ENCODE peak calls at places on chromosome 13, in five cellular contexts. One of them, this sample, is unnamed.

GRCh38 chr13:19596086-19596485 is 34.8 kb upstream of the TPTE2 start:
- DNase-seq in adipocyte: no peak
- DNase-seq in A549: no peak
- DNase-seq in BE2C: no peak
- DNase-seq in hepatocyte: no peak
- DNase-seq in this sample: no peak

GRCh38 chr13:40613192-40613818 is 53.1 kb downstream of the FOXO1 start:
- DNase-seq in BE2C: no peak
- DNase-seq in hepatocyte: no peak
- DNase-seq in adipocyte: no peak
- DNase-seq in A549: no peak
- DNase-seq in this sample: no peak

GRCh38 chr13:72716776-72717175 is 10.7 kb downstream of the MZT1 start:
- DNase-seq in A549: no peak
- DNase-seq in BE2C: no peak
- DNase-seq in hepatocyte: no peak
- DNase-seq in adipocyte: no peak
- DNase-seq in this sample: no peak

GRCh38 chr13:29571876-29572570 is 23.5 kb downstream of the SLC7A1 start:
- DNase-seq in BE2C: no peak
- DNase-seq in hepatocyte: no peak
- DNase-seq in A549: no peak
- DNase-seq in adipocyte: no peak
- DNase-seq in this sample: peak; percentile 29

GRCh38 chr13:20160346-20161274 is at the start of gene GJA3:
- DNase-seq in A549: peak; percentile 29
- DNase-seq in BE2C: no peak
- DNase-seq in hepatocyte: peak; percentile 70
- DNase-seq in adipocyte: peak; percentile 65
- DNase-seq in this sample: peak; percentile 85

GRCh38 chr13:41648314-41648935 is 191.1 kb downstream of the RGCC start:
- DNase-seq in adipocyte: peak; percentile 55
- DNase-seq in A549: peak; percentile 82
- DNase-seq in BE2C: no peak
- DNase-seq in hepatocyte: peak; percentile 17
- DNase-seq in this sample: no peak

GRCh38 chr13:54965881-54966280 is 1937.3 kb downstream of the OLFM4 start:
- DNase-seq in hepatocyte: peak; percentile 7
- DNase-seq in A549: no peak
- DNase-seq in adipocyte: no peak
- DNase-seq in BE2C: no peak
- DNase-seq in this sample: no peak

GRCh38 chr13:97751477-97751876 is 202.0 kb upstream of the IPO5 start:
- DNase-seq in A549: no peak
- DNase-seq in BE2C: no peak
- DNase-seq in hepatocyte: no peak
- DNase-seq in adipocyte: no peak
- DNase-seq in this sample: no peak

GRCh38 chr13:45063261-45063870 is 56.9 kb upstream of the GTF2F2 start:
- DNase-seq in adipocyte: no peak
- DNase-seq in BE2C: no peak
- DNase-seq in A549: no peak
- DNase-seq in hepatocyte: no peak
- DNase-seq in this sample: no peak

GRCh38 chr13:45205124-45205523 is 4.3 kb upstream of the KCTD4 start:
- DNase-seq in adipocyte: no peak
- DNase-seq in A549: no peak
- DNase-seq in hepatocyte: no peak
- DNase-seq in BE2C: no peak
- DNase-seq in this sample: no peak

GRCh38 chr13:27251166-27252088 is at the start of gene RPL21:
- DNase-seq in adipocyte: peak; percentile 98
- DNase-seq in A549: peak; percentile 97
- DNase-seq in BE2C: peak; percentile 92
- DNase-seq in hepatocyte: peak; percentile 96
- DNase-seq in this sample: peak; percentile 94
- H3K4me1 ChIP-seq in adipocyte: peaks cover 47% of the 10 kb centered on the region
- H3K4me1 ChIP-seq in A549: peaks cover 37% of the 10 kb centered on the region
- H3K4me1 ChIP-seq in BE2C: no peaks in the 10 kb centered on the region
- H3K4me1 ChIP-seq in hepatocyte: peaks cover 17% of the 10 kb centered on the region
- H3K4me1 ChIP-seq in this sample: no peaks in the 10 kb centered on the region

DNA sequence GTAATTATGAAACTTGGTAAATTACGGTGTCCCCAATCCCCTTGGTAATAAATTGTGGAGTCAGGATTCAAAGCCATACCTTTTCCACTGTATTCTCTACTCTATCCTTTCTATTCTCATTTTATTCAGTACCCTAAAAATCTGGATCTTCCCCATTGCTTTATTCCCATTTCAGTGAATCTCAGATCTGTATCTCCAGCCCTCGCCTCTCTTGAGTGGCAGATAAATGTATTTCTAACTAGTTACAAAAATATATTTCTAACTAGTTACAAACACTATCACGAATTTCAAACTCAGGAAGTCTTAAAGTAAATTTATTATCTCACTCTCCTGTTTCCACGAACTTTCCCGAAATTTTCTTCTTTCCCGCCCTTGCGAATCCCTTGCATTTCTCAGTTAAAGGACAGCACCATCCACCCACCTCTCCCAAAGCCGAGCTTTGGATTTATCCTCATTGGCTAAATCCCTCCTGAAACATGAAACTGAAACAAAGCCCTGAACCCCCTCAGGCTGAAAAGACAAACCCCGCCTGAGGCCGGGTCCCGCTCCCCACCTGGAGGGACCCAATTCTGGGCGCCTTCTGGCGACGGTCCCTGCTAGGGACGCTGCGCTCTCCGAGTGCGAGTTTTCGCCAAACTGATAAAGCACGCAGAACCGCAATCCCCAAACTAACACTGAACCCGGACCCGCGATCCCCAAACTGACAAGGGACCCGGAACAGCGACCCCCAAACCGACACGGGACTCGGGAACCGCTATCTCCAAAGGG is 164.3 kb upstream of the PABPC3 start:
- DNase-seq in hepatocyte: no peak
- DNase-seq in BE2C: no peak
- DNase-seq in adipocyte: peak; percentile 27
- DNase-seq in A549: no peak
- DNase-seq in this sample: peak; percentile 65
- H3K4me3 ChIP-seq in hepatocyte: peak overlapping the region; percentile 19
- H3K4me3 ChIP-seq in BE2C: no peak overlapping the region
- H3K4me3 ChIP-seq in adipocyte: peak overlapping the region; percentile 80
- H3K4me3 ChIP-seq in A549: no peak overlapping the region
- H3K4me3 ChIP-seq in this sample: no peak overlapping the region

DNA sequence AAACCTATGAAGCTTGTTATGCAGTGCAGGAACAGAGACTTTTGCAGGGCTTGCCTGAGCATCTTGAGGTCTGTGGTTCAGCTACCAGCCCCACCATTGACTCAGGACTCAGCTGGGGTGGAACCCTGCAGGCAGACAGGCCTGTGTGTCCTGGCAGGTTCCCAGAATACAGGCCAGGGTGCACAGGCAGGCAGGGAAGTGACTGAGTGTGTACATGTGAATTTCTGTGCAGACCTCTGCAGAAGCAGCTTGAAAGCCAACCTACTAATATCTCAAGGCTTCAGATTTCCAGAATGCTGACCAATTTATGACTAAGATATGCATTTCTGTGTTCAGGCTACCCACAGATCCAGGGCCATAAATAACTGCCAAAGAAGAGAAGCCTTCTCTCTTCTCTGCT is 254.4 kb downstream of the DLEU7 start:
- DNase-seq in BE2C: peak; percentile 23
- DNase-seq in adipocyte: peak; percentile 56
- DNase-seq in A549: no peak
- DNase-seq in hepatocyte: peak; percentile 11
- DNase-seq in this sample: no peak
- H3K4me1 ChIP-seq in BE2C: no peaks in the 10 kb centered on the region
- H3K4me1 ChIP-seq in adipocyte: peaks cover 61% of the 10 kb centered on the region
- H3K4me1 ChIP-seq in A549: peaks cover 18% of the 10 kb centered on the region
- H3K4me1 ChIP-seq in hepatocyte: peaks cover 15% of the 10 kb centered on the region
- H3K4me1 ChIP-seq in this sample: no peaks in the 10 kb centered on the region

GRCh38 chr13:98977568-98978270 is at the start of gene DOCK9:
- DNase-seq in BE2C: no peak
- DNase-seq in adipocyte: peak; percentile 64
- DNase-seq in hepatocyte: peak; percentile 43
- DNase-seq in A549: no peak
- DNase-seq in this sample: peak; percentile 81
- H3K4me3 ChIP-seq in BE2C: no peak within 1 kb of the TSS
- H3K4me3 ChIP-seq in adipocyte: peak within 1 kb of the TSS; percentile 82
- H3K4me3 ChIP-seq in hepatocyte: no peak within 1 kb of the TSS
- H3K4me3 ChIP-seq in A549: no peak within 1 kb of the TSS
- H3K4me3 ChIP-seq in this sample: peak within 1 kb of the TSS; percentile 48

GRCh38 chr13:51833980-51834379 is 11.0 kb downstream of the TMEM272 start:
- DNase-seq in adipocyte: no peak
- DNase-seq in A549: no peak
- DNase-seq in BE2C: no peak
- DNase-seq in hepatocyte: no peak
- DNase-seq in this sample: no peak
- H3K4me1 ChIP-seq in adipocyte: peaks cover 12% of the 10 kb centered on the region
- H3K4me1 ChIP-seq in A549: no peaks in the 10 kb centered on the region
- H3K4me1 ChIP-seq in BE2C: no peaks in the 10 kb centered on the region
- H3K4me1 ChIP-seq in hepatocyte: no peaks in the 10 kb centered on the region
- H3K4me1 ChIP-seq in this sample: peaks cover 4% of the 10 kb centered on the region

This sample was measured in endodermal cell.